ENCODE peak calls at places on chromosomes 12 and 14, in five cellular contexts. One of them, this sample, is unnamed.

GRCh38 chr12:91274886-91275285 is 92.3 kb upstream of the DCN start:
- DNase-seq in K562: no peak
- DNase-seq in GM04504: peak
- DNase-seq in GM19239: no peak
- DNase-seq in spleen: no peak
- DNase-seq in this sample: peak

GRCh38 chr14:37608649-37609048 is 13.2 kb downstream of the TTC6 start:
- DNase-seq in K562: no peak
- DNase-seq in GM04504: no peak
- DNase-seq in GM19239: no peak
- DNase-seq in spleen: no peak
- DNase-seq in this sample: no peak

GRCh38 chr14:95156153-95156764 is 1.1 kb downstream of the DICER1 start:
- DNase-seq in K562: peak
- DNase-seq in GM04504: no peak
- DNase-seq in GM19239: peak
- DNase-seq in spleen: no peak
- DNase-seq in this sample: no peak

GRCh38 chr12:5909560-5909959 is 35.5 kb downstream of the ANO2 start:
- DNase-seq in K562: no peak
- DNase-seq in GM04504: no peak
- DNase-seq in GM19239: no peak
- DNase-seq in spleen: no peak
- DNase-seq in this sample: no peak

GRCh38 chr12:110165540-110166159 is 41.5 kb downstream of the IFT81 start:
- DNase-seq in K562: no peak
- DNase-seq in GM04504: no peak
- DNase-seq in GM19239: peak
- DNase-seq in spleen: no peak
- DNase-seq in this sample: no peak

GRCh38 chr12:24045816-24046257 is 96.4 kb upstream of the SOX5 start:
- DNase-seq in K562: peak
- DNase-seq in GM04504: no peak
- DNase-seq in GM19239: no peak
- DNase-seq in spleen: no peak
- DNase-seq in this sample: peak

GRCh38 chr14:92670967-92671366 is 77.5 kb downstream of the LGMN start:
- DNase-seq in K562: no peak
- DNase-seq in GM04504: no peak
- DNase-seq in GM19239: no peak
- DNase-seq in spleen: no peak
- DNase-seq in this sample: no peak

GRCh38 chr14:103056322-103057027 is 874 bp downstream of the CDC42BPB start:
- DNase-seq in K562: peak
- DNase-seq in GM04504: peak
- DNase-seq in GM19239: no peak
- DNase-seq in spleen: peak
- DNase-seq in this sample: peak

GRCh38 chr14:70735043-70735442 is 74.3 kb downstream of the MAP3K9 start:
- DNase-seq in K562: no peak
- DNase-seq in GM04504: no peak
- DNase-seq in GM19239: no peak
- DNase-seq in spleen: no peak
- DNase-seq in this sample: no peak

GRCh38 chr14:79253576-79253975 is 957.7 kb downstream of the DIO2 start:
- DNase-seq in K562: no peak
- DNase-seq in GM04504: no peak
- DNase-seq in GM19239: no peak
- DNase-seq in spleen: no peak
- DNase-seq in this sample: no peak

GRCh38 chr12:51371295-51371953 is 19.8 kb downstream of the GALNT6 start:
- DNase-seq in K562: no peak
- DNase-seq in GM04504: peak
- DNase-seq in GM19239: no peak
- DNase-seq in spleen: no peak
- DNase-seq in this sample: peak

GRCh38 chr12:1915082-1915968 is 3.1 kb downstream of the CACNA2D4 start:
- DNase-seq in K562: peak
- DNase-seq in GM04504: no peak
- DNase-seq in GM19239: no peak
- DNase-seq in spleen: peak
- DNase-seq in this sample: no peak

GRCh38 chr12:69630191-69630590 is 19.5 kb upstream of the LRRC10 start:
- DNase-seq in K562: peak
- DNase-seq in GM04504: no peak
- DNase-seq in GM19239: no peak
- DNase-seq in spleen: no peak
- DNase-seq in this sample: no peak

GRCh38 chr12:114904254-114905003 is 220.5 kb upstream of the TBX3 start:
- DNase-seq in K562: no peak
- DNase-seq in GM04504: no peak
- DNase-seq in GM19239: no peak
- DNase-seq in spleen: no peak
- DNase-seq in this sample: no peak

GRCh38 chr14:103989034-103989433 is 46.7 kb upstream of the RD3L start:
- DNase-seq in K562: no peak
- DNase-seq in GM04504: no peak
- DNase-seq in GM19239: no peak
- DNase-seq in spleen: no peak
- DNase-seq in this sample: no peak

GRCh38 chr12:3491938-3492867 is 1.2 kb downstream of the PRMT8 start:
- DNase-seq in K562: peak
- DNase-seq in GM04504: peak
- DNase-seq in GM19239: peak
- DNase-seq in spleen: no peak
- DNase-seq in this sample: peak

GRCh38 chr14:93171366-93171765 is 13.3 kb downstream of the MOAP1 start:
- DNase-seq in K562: no peak
- DNase-seq in GM04504: no peak
- DNase-seq in GM19239: no peak
- DNase-seq in spleen: no peak
- DNase-seq in this sample: no peak

GRCh38 chr14:66330916-66331315 is 155.3 kb upstream of the CCDC196 start:
- DNase-seq in K562: no peak
- DNase-seq in GM04504: no peak
- DNase-seq in GM19239: no peak
- DNase-seq in spleen: no peak
- DNase-seq in this sample: no peak

GRCh38 chr14:55609681-55610080 is 29.7 kb downstream of the KTN1 start:
- DNase-seq in K562: no peak
- DNase-seq in GM04504: no peak
- DNase-seq in GM19239: no peak
- DNase-seq in spleen: no peak
- DNase-seq in this sample: peak

GRCh38 chr12:124520258-124520657 is 47.2 kb downstream of the NCOR2 start:
- DNase-seq in K562: no peak
- DNase-seq in GM04504: no peak
- DNase-seq in GM19239: no peak
- DNase-seq in spleen: no peak
- DNase-seq in this sample: no peak

GRCh38 chr12:124660846-124661245 is 93.4 kb upstream of the NCOR2 start:
- DNase-seq in K562: no peak
- DNase-seq in GM04504: no peak
- DNase-seq in GM19239: no peak
- DNase-seq in spleen: no peak
- DNase-seq in this sample: no peak

GRCh38 chr12:101935769-101936741 is 58.7 kb downstream of the DRAM1 start:
- DNase-seq in K562: peak
- DNase-seq in GM04504: peak
- DNase-seq in GM19239: peak
- DNase-seq in spleen: no peak
- DNase-seq in this sample: peak

GRCh38 chr12:90234455-90234854 is 525.8 kb upstream of the ATP2B1 start:
- DNase-seq in K562: no peak
- DNase-seq in GM04504: no peak
- DNase-seq in GM19239: no peak
- DNase-seq in spleen: no peak
- DNase-seq in this sample: no peak

GRCh38 chr14:96194262-96194656 is 10.4 kb upstream of the BDKRB2 start:
- DNase-seq in K562: no peak
- DNase-seq in GM04504: no peak
- DNase-seq in GM19239: no peak
- DNase-seq in spleen: no peak
- DNase-seq in this sample: no peak

GRCh38 chr12:123046431-123046830 is 66.0 kb downstream of the ARL6IP4 start:
- DNase-seq in K562: no peak
- DNase-seq in GM04504: no peak
- DNase-seq in GM19239: no peak
- DNase-seq in spleen: no peak
- DNase-seq in this sample: no peak

GRCh38 chr12:12585115-12585862 is 22.6 kb upstream of the DUSP16 start:
- DNase-seq in K562: no peak
- DNase-seq in GM04504: no peak
- DNase-seq in GM19239: no peak
- DNase-seq in spleen: no peak
- DNase-seq in this sample: no peak

GRCh38 chr12:82698959-82699358 is 12.3 kb downstream of the TMTC2 start:
- DNase-seq in K562: no peak
- DNase-seq in GM04504: no peak
- DNase-seq in GM19239: no peak
- DNase-seq in spleen: no peak
- DNase-seq in this sample: no peak

GRCh38 chr12:33323823-33324222 is 115.8 kb downstream of the SYT10 start:
- DNase-seq in K562: no peak
- DNase-seq in GM04504: no peak
- DNase-seq in GM19239: no peak
- DNase-seq in spleen: no peak
- DNase-seq in this sample: no peak

GRCh38 chr14:71117839-71118743 is 210.8 kb downstream of the PCNX1 start:
- DNase-seq in K562: no peak
- DNase-seq in GM04504: no peak
- DNase-seq in GM19239: no peak
- DNase-seq in spleen: no peak
- DNase-seq in this sample: no peak

GRCh38 chr14:23638414-23639047 is 2.4 kb downstream of the DHRS2 start:
- DNase-seq in K562: no peak
- DNase-seq in GM04504: no peak
- DNase-seq in GM19239: no peak
- DNase-seq in spleen: no peak
- DNase-seq in this sample: no peak

GRCh38 chr14:98433436-98433835 is 838.6 kb downstream of the BCL11B start:
- DNase-seq in K562: no peak
- DNase-seq in GM04504: no peak
- DNase-seq in GM19239: no peak
- DNase-seq in spleen: no peak
- DNase-seq in this sample: no peak